ENCODE peak calls at places on chromosomes 16 and 17, in seven cellular contexts. Z is activated CD4-positive, CD25-positive, alpha-beta regulatory T cell treated with anti-CD3 and anti-CD28 coated beads, Interleukin-2, amount 50 U/mL, for 16 hours; M is coronary artery; U is iPS DF 19.7; A is AG04450; P is osteocyte; H is BE2C. N is an unnamed sample.

GRCh38 chr17:58335061-58335731 is 6.6 kb upstream of the TSPOAP1 start:
- DNase-seq in U (no peak), M (no peak), P (no peak), A (no peak), H (no peak), Z (no peak), N (no peak)

GRCh38 chr16:22300427-22301071 is 3.3 kb downstream of the POLR3E start:
- DNase-seq in U (no peak), P (no peak), A (peak), H (peak), M (no peak), Z (no peak), N (peak)

GRCh38 chr17:64323774-64324173 is 60.7 kb upstream of the TEX2 start:
- DNase-seq in P (no peak), H (no peak), Z (no peak), U (no peak), A (no peak), M (no peak), N (no peak)

GRCh38 chr16:85552980-85553435 is 60.1 kb upstream of the GSE1 start:
- DNase-seq in U (no peak), Z (no peak), H (no peak), M (no peak), A (no peak), P (no peak), N (no peak)

GRCh38 chr16:56748826-56749225 is 18.9 kb downstream of the NUP93 start:
- DNase-seq in M (no peak), H (no peak), U (no peak), P (no peak), A (no peak), Z (no peak), N (no peak)

GRCh38 chr17:73354423-73355284 is 42.9 kb upstream of the CDC42EP4 start:
- DNase-seq in U (no peak), M (no peak), A (no peak), H (no peak), Z (no peak), P (no peak), N (no peak)

GRCh38 chr17:45246338-45246737 is 15.6 kb downstream of the SPATA32 start:
- DNase-seq in M (no peak), H (no peak), Z (no peak), P (no peak), A (no peak), U (no peak), N (no peak)

GRCh38 chr17:41064301-41064700 is 1.4 kb downstream of the KRTAP2-4 start:
- DNase-seq in U (no peak), Z (no peak), P (no peak), A (no peak), H (no peak), M (no peak), N (no peak)

GRCh38 chr17:1643999-1644492 is 1.5 kb downstream of the SCARF1 start:
- DNase-seq in Z (no peak), P (no peak), U (no peak), A (no peak), H (no peak), M (no peak), N (no peak)

GRCh38 chr17:44865231-44865660 is 17.6 kb downstream of the HIGD1B start:
- DNase-seq in Z (peak), M (no peak), U (peak), P (peak), A (peak), H (peak), N (peak)

GRCh38 chr17:42438600-42439567 is 15.8 kb upstream of the CAVIN1 start:
- DNase-seq in U (no peak), Z (no peak), A (no peak), H (peak), M (no peak), P (no peak), N (peak)

GRCh38 chr17:48127371-48128051 is 19.9 kb downstream of the SNX11 start:
- DNase-seq in H (peak), M (no peak), U (no peak), A (no peak), P (no peak), Z (no peak), N (no peak)

GRCh38 chr17:44363613-44364159 is at the start of gene FAM171A2:
- DNase-seq in H (peak), Z (no peak), A (peak), M (no peak), P (peak), U (no peak), N (peak)

GRCh38 chr17:42055496-42055895 is 5.1 kb upstream of the C17orf113 start:
- DNase-seq in Z (no peak), M (no peak), H (no peak), P (no peak), U (no peak), A (no peak), N (no peak)

GRCh38 chr17:69870091-69870530 is 204.9 kb upstream of the KCNJ16 start:
- DNase-seq in M (no peak), H (no peak), Z (no peak), U (no peak), P (no peak), A (peak), N (no peak)

GRCh38 chr17:45265823-45266222 is 3.9 kb upstream of the SPATA32 start:
- DNase-seq in Z (no peak), U (no peak), M (no peak), P (no peak), H (no peak), A (no peak), N (no peak)

GRCh38 chr17:18035704-18036103 is 3.3 kb downstream of the ATPAF2 start:
- DNase-seq in P (no peak), A (no peak), M (no peak), Z (no peak), H (no peak), U (no peak), N (no peak)

GRCh38 chr17:77915594-77916021 is 42.9 kb upstream of the TNRC6C start:
- DNase-seq in U (no peak), P (no peak), H (peak), M (no peak), Z (no peak), A (no peak), N (no peak)

GRCh38 chr16:70529051-70529777 is 5.6 kb downstream of the SF3B3 start:
- DNase-seq in U (no peak), A (no peak), Z (no peak), M (no peak), P (no peak), H (no peak), N (peak)

GRCh38 chr16:30756781-30757100 is 5.1 kb downstream of the CFAP119 start:
- DNase-seq in U (no peak), Z (no peak), M (peak), A (no peak), H (no peak), P (no peak), N (no peak)

GRCh38 chr16:77898671-77899211 is 110.4 kb downstream of the VAT1L start:
- DNase-seq in Z (no peak), P (no peak), U (no peak), M (no peak), A (peak), H (no peak), N (no peak)

GRCh38 chr17:58783380-58783779 is 27.7 kb downstream of the PPM1E start:
- DNase-seq in H (peak), U (no peak), P (no peak), Z (no peak), M (no peak), A (no peak), N (no peak)

GRCh38 chr17:28662527-28662829 is 473 bp downstream of the SUPT6H start:
- DNase-seq in A (no peak), M (no peak), U (no peak), Z (no peak), H (no peak), P (no peak), N (no peak)

GRCh38 chr17:57948555-57949420 is 6.4 kb downstream of the CUEDC1 start:
- DNase-seq in A (peak), P (no peak), H (no peak), M (no peak), U (no peak), Z (no peak), N (no peak)

GRCh38 chr17:64679710-64680216 is 17.7 kb upstream of the SMURF2 start:
- DNase-seq in A (peak), H (no peak), U (no peak), M (no peak), P (peak), Z (no peak), N (no peak)

GRCh38 chr17:6381052-6381451 is 53.9 kb downstream of the AIPL1 start:
- DNase-seq in Z (no peak), A (no peak), M (no peak), H (no peak), U (no peak), P (no peak), N (no peak)

GRCh38 chr16:57618306-57619132 is 9.9 kb upstream of the ADGRG1 start:
- DNase-seq in Z (no peak), P (no peak), U (no peak), A (no peak), M (peak), H (peak), N (no peak)

GRCh38 chr16:20868890-20869289 is 31.3 kb downstream of the DCUN1D3 start:
- DNase-seq in P (no peak), Z (no peak), U (no peak), A (no peak), M (peak), H (peak), N (no peak)

GRCh38 chr16:54305066-54305465 is 18.5 kb upstream of the IRX3 start:
- DNase-seq in M (no peak), A (no peak), H (no peak), P (no peak), U (no peak), Z (no peak), N (no peak)

GRCh38 chr17:81491193-81491592 is 21.4 kb downstream of the ACTG1 start:
- DNase-seq in P (no peak), H (no peak), Z (no peak), M (no peak), U (no peak), A (no peak), N (no peak)

GRCh38 chr17:70106551-70106950 is 31.5 kb downstream of the KCNJ16 start:
- DNase-seq in A (no peak), U (no peak), M (no peak), Z (no peak), P (no peak), H (no peak), N (no peak)

GRCh38 chr16:77564791-77565390 is 130.1 kb upstream of the ADAMTS18 start:
- DNase-seq in A (no peak), U (no peak), P (no peak), M (no peak), Z (no peak), H (no peak), N (no peak)

GRCh38 chr16:67780847-67781547 is 25.4 kb downstream of the RANBP10 start:
- DNase-seq in H (no peak), Z (no peak), P (no peak), U (no peak), A (no peak), M (no peak), N (no peak)

GRCh38 chr17:72588961-72589360 is 468.1 kb downstream of the SOX9 start:
- DNase-seq in H (peak), U (no peak), M (no peak), A (no peak), Z (no peak), P (no peak), N (no peak)

GRCh38 chr17:57692770-57693169 is 52.3 kb downstream of the CCDC182 start:
- DNase-seq in M (no peak), P (no peak), H (no peak), Z (no peak), U (no peak), A (no peak), N (no peak)

GRCh38 chr16:85004587-85005205 is 6.6 kb downstream of the ZDHHC7 start:
- DNase-seq in M (no peak), Z (no peak), A (peak), P (no peak), U (no peak), H (no peak), N (no peak)